ENCODE peak calls at places on chromosomes 16 and 17, in eight cellular contexts. One of them, this sample, is unnamed.

GRCh38 chr16:83994087-83994486 is 26.0 kb downstream of the NECAB2 start:
- DNase-seq in amygdala: no peak
- DNase-seq in mesenteric fat pad: no peak
- DNase-seq in H54: peak; percentile 87
- DNase-seq in tibial nerve: no peak
- DNase-seq in AG08395: peak; percentile 94
- DNase-seq in fibroblast of the conjunctiva: peak; percentile 84
- DNase-seq in renal cortical epithelial cell: peak; percentile 96
- DNase-seq in this sample: no peak

GRCh38 chr17:59837362-59838195 is 55.2 kb downstream of the TUBD1 start:
- DNase-seq in tibial nerve: no peak
- DNase-seq in H54: no peak
- DNase-seq in renal cortical epithelial cell: peak; percentile 100
- DNase-seq in amygdala: no peak
- DNase-seq in fibroblast of the conjunctiva: peak; percentile 100
- DNase-seq in AG08395: peak; percentile 84
- DNase-seq in mesenteric fat pad: no peak
- DNase-seq in this sample: peak; percentile 44

GRCh38 chr17:44384823-44385286 is 4.6 kb downstream of the ITGA2B start:
- DNase-seq in fibroblast of the conjunctiva: no peak
- DNase-seq in H54: no peak
- DNase-seq in renal cortical epithelial cell: no peak
- DNase-seq in amygdala: no peak
- DNase-seq in tibial nerve: no peak
- DNase-seq in mesenteric fat pad: no peak
- DNase-seq in AG08395: no peak
- DNase-seq in this sample: no peak

GRCh38 chr16:52496051-52496876 is 50.7 kb downstream of the TOX3 start:
- DNase-seq in fibroblast of the conjunctiva: no peak
- DNase-seq in mesenteric fat pad: no peak
- DNase-seq in tibial nerve: no peak
- DNase-seq in amygdala: no peak
- DNase-seq in AG08395: no peak
- DNase-seq in renal cortical epithelial cell: no peak
- DNase-seq in H54: no peak
- DNase-seq in this sample: no peak

GRCh38 chr17:4658478-4659305 is 17.2 kb upstream of the ALOX15 start:
- DNase-seq in fibroblast of the conjunctiva: no peak
- DNase-seq in AG08395: no peak
- DNase-seq in renal cortical epithelial cell: peak; percentile 37
- DNase-seq in H54: peak; percentile 49
- DNase-seq in amygdala: no peak
- DNase-seq in tibial nerve: no peak
- DNase-seq in mesenteric fat pad: no peak
- DNase-seq in this sample: no peak

GRCh38 chr16:81899601-81900000 is 111.7 kb downstream of the SDR42E1 start:
- DNase-seq in fibroblast of the conjunctiva: no peak
- DNase-seq in mesenteric fat pad: no peak
- DNase-seq in renal cortical epithelial cell: no peak
- DNase-seq in amygdala: no peak
- DNase-seq in H54: no peak
- DNase-seq in AG08395: no peak
- DNase-seq in tibial nerve: no peak
- DNase-seq in this sample: no peak

GRCh38 chr16:10740000-10740844 is 3.4 kb upstream of the NUBP1 start:
- DNase-seq in fibroblast of the conjunctiva: no peak
- DNase-seq in amygdala: no peak
- DNase-seq in tibial nerve: no peak
- DNase-seq in H54: no peak
- DNase-seq in mesenteric fat pad: no peak
- DNase-seq in renal cortical epithelial cell: no peak
- DNase-seq in AG08395: no peak
- DNase-seq in this sample: no peak

GRCh38 chr17:80984749-80985148 is 6.9 kb upstream of the CHMP6 start:
- DNase-seq in H54: peak; percentile 99
- DNase-seq in amygdala: no peak
- DNase-seq in AG08395: peak; percentile 98
- DNase-seq in fibroblast of the conjunctiva: peak; percentile 59
- DNase-seq in tibial nerve: no peak
- DNase-seq in mesenteric fat pad: no peak
- DNase-seq in renal cortical epithelial cell: peak; percentile 16
- DNase-seq in this sample: no peak

GRCh38 chr17:16877102-16877501 is 94.8 kb downstream of the TNFRSF13B start:
- DNase-seq in amygdala: no peak
- DNase-seq in AG08395: no peak
- DNase-seq in H54: no peak
- DNase-seq in fibroblast of the conjunctiva: no peak
- DNase-seq in mesenteric fat pad: no peak
- DNase-seq in renal cortical epithelial cell: no peak
- DNase-seq in tibial nerve: no peak
- DNase-seq in this sample: no peak

GRCh38 chr16:55572439-55572838 is 6.0 kb downstream of the CAPNS2 start:
- DNase-seq in AG08395: no peak
- DNase-seq in tibial nerve: no peak
- DNase-seq in fibroblast of the conjunctiva: peak; percentile 65
- DNase-seq in mesenteric fat pad: no peak
- DNase-seq in amygdala: no peak
- DNase-seq in H54: no peak
- DNase-seq in renal cortical epithelial cell: no peak
- DNase-seq in this sample: no peak

GRCh38 chr17:45332989-45333701 is 16.3 kb upstream of the MAP3K14 start:
- DNase-seq in fibroblast of the conjunctiva: no peak
- DNase-seq in tibial nerve: no peak
- DNase-seq in renal cortical epithelial cell: peak; percentile 56
- DNase-seq in mesenteric fat pad: peak; percentile 28
- DNase-seq in H54: no peak
- DNase-seq in AG08395: peak; percentile 26
- DNase-seq in amygdala: no peak
- DNase-seq in this sample: no peak

GRCh38 chr17:67221062-67221998 is 23.7 kb downstream of the HELZ start:
- DNase-seq in fibroblast of the conjunctiva: no peak
- DNase-seq in AG08395: peak; percentile 54
- DNase-seq in mesenteric fat pad: no peak
- DNase-seq in tibial nerve: no peak
- DNase-seq in H54: no peak
- DNase-seq in renal cortical epithelial cell: peak; percentile 61
- DNase-seq in amygdala: no peak
- DNase-seq in this sample: peak; percentile 25